ENCODE peak calls at places on chromosomes 3 and 15, in four cellular contexts. U is stomach, H is heart left ventricle, S is gastrocnemius medialis. B is an unnamed sample.

GRCh38 chr3:160129459-160130061 is 95.7 kb upstream of the C3orf80 start:
- DNase-seq in U (no peak), H (no peak), S (no peak), B (no peak)

GRCh38 chr3:183313331-183313730 is 60.3 kb downstream of the B3GNT5 start:
- DNase-seq in U (no peak), H (no peak), S (no peak), B (no peak)

GRCh38 chr3:188152660-188153497 is 1.1 kb upstream of the LPP start:
- DNase-seq in U (peak; percentile 49), H (peak; percentile 63), S (peak; percentile 60), B (peak; percentile 35)

GRCh38 chr3:4222574-4222973 is 80.6 kb upstream of the SETMAR start:
- DNase-seq in U (no peak), H (no peak), S (no peak), B (no peak)

GRCh38 chr3:54999159-54999558 is 71.3 kb upstream of the LRTM1 start:
- DNase-seq in U (no peak), H (no peak), S (no peak), B (no peak)

GRCh38 chr3:15096026-15096425 is 2.9 kb downstream of the RBSN start:
- DNase-seq in U (no peak), H (no peak), S (no peak), B (peak; percentile 33)

GRCh38 chr3:184604039-184604955 is 42.7 kb downstream of the EPHB3 start:
- DNase-seq in U (no peak), H (peak; percentile 70), S (no peak), B (no peak)

GRCh38 chr3:149596136-149596770 is 61.6 kb downstream of the WWTR1 start:
- DNase-seq in U (no peak), H (no peak), S (no peak), B (peak; percentile 62)

GRCh38 chr3:173725507-173725906 is 328.0 kb downstream of the NLGN1 start:
- DNase-seq in U (no peak), H (no peak), S (no peak), B (no peak)

GRCh38 chr15:32134777-32135307 is 104.5 kb downstream of the CHRNA7 start:
- DNase-seq in U (no peak), H (no peak), S (no peak), B (no peak)

DNA sequence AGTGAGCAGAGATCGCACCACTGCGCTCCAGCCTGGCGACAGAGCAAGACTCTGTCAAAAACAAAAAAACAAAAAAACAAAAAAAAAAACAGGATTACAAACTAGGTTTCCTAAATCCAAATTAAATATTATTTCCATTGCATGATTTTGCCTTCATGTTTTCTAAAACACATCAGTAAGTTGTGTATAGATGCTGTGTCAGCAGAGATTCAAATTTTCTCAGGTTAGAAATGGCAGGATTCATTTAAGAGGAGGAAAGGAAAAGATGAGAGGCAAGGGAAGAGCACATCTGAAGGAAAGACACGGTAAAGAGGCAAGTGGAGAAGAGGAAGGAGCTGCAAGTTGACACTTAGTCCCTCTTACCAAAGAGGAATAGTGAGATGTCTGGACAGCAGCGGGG is 51.8 kb upstream of the PPARG start:
- DNase-seq in U (no peak), H (no peak), S (no peak), B (no peak)
- H3K4me3 ChIP-seq in U (no peak overlapping the region), H (no peak overlapping the region), S (no peak overlapping the region), B (no peak overlapping the region)

GRCh38 chr3:48502728-48503168 is 1.2 kb downstream of the SHISA5 start:
- DNase-seq in U (peak; percentile 66), H (no peak), S (peak; percentile 29), B (peak; percentile 79)

GRCh38 chr3:48504051-48504946 is at the start of gene SHISA5:
- DNase-seq in U (peak; percentile 76), H (peak; percentile 92), S (peak; percentile 30), B (peak; percentile 82)

GRCh38 chr3:48502121-48502520 is 1.9 kb downstream of the SHISA5 start:
- DNase-seq in U (no peak), H (no peak), S (no peak), B (no peak)

GRCh38 chr3:48505146-48505545 is 1.2 kb upstream of the SHISA5 start:
- DNase-seq in U (no peak), H (no peak), S (no peak), B (no peak)

GRCh38 chr3:48503406-48504050 is 446 bp downstream of the SHISA5 start:
- DNase-seq in U (peak; percentile 54), H (peak; percentile 72), S (no peak), B (peak; percentile 55)
- TF ChIP-seq POLR2A in U (no peak), H (no peak), S (no peak), B (no peak)

GRCh38 chr15:59751552-59752413 is 62.7 kb upstream of the BNIP2 start:
- DNase-seq in U (no peak), H (no peak), S (no peak), B (no peak)
- TF ChIP-seq CTCF in U (no peak), H (no peak), S (no peak), B (no peak)

GRCh38 chr3:45796902-45797637 is 734 bp upstream of the SLC6A20 start:
- DNase-seq in U (no peak), H (no peak), S (no peak), B (no peak)
- H3K4me3 ChIP-seq in U (peak overlapping the region; percentile 48), H (no peak overlapping the region), S (peak overlapping the region; percentile 49), B (no peak overlapping the region)

GRCh38 chr15:98823012-98823458 is 174.7 kb downstream of the IGF1R start:
- DNase-seq in U (no peak), H (no peak), S (no peak), B (peak; percentile 55)
- TF ChIP-seq POLR2A in U (no peak), H (no peak), S (no peak), B (no peak)

GRCh38 chr15:73150831-73151230 is 98.6 kb downstream of the NEO1 start:
- DNase-seq in U (no peak), H (no peak), S (no peak), B (no peak)

GRCh38 chr15:73153024-73153423 is 100.8 kb downstream of the NEO1 start:
- DNase-seq in U (no peak), H (no peak), S (peak; percentile 8), B (no peak)

GRCh38 chr15:73153447-73153846 is 101.2 kb downstream of the NEO1 start:
- DNase-seq in U (no peak), H (no peak), S (no peak), B (no peak)

GRCh38 chr15:73156431-73157191 is 104.3 kb downstream of the NEO1 start:
- DNase-seq in U (no peak), H (no peak), S (no peak), B (no peak)
- TF ChIP-seq CTCF in U (no peak), H (no peak), S (no peak), B (no peak)

DNA sequence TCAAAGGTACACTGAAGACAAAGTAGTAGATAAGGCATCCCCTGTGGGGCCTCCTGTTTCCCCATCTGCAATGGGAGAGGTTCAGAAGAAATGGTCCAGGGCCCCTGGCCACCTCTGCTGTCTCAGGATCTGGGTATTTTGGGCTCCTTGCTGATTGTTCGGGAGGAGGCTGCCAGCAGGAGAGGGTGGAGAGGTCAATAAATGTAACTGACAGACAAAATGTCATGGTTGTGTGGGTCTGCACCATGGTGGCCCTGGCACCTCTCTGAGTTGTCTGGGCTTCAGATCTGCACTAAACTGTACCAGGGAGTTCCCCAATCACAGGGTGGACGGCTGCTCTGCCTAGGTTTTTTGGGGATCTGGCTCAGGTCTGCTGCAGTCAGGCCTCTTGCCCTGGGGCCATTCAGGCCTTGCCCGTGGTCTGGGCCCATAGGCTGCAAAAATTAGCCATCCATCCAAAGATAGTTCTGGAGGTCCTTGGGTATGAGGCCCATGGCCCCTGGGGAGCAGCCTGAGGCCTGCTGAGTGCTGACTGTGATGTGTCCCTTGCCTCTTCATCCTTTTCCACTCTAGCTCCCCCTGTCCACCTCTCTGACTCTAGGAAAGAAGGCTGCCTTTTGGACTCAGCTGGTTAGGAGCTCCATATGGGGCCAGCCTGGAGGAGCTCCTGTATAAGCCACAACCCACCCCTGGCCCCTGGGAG is 7.5 kb downstream of the NBEAL2 start:
- DNase-seq in U (no peak), H (peak; percentile 24), S (no peak), B (no peak)
- H3K4me3 ChIP-seq in U (no peak overlapping the region), H (no peak overlapping the region), S (no peak overlapping the region), B (no peak overlapping the region)

B was measured in thyroid gland.